ENCODE peak calls at places on chromosome 20, in seven cellular contexts. G is GM12878, Q is Peyer's patch, M is adrenal gland, P is uterus, D is heart left ventricle, I is stomach. R is an unnamed sample.

GRCh38 chr20:44491635-44492395 is 16.1 kb downstream of the TTPAL start:
- DNase-seq in G (no peak), Q (no peak), M (peak; percentile 29), P (no peak), D (no peak), I (no peak), R (no peak)

GRCh38 chr20:63831696-63832686 is 927 bp upstream of the ZBTB46 start:
- DNase-seq in G (no peak), Q (peak; percentile 74), M (peak; percentile 47), P (peak; percentile 68), D (peak; percentile 75), I (peak; percentile 51), R (peak; percentile 77)

GRCh38 chr20:22974354-22974753 is 60.8 kb upstream of the SSTR4 start:
- DNase-seq in G (no peak), Q (no peak), M (peak; percentile 28), P (no peak), D (no peak), I (peak; percentile 55), R (no peak)

GRCh38 chr20:52761867-52762266 is 210.3 kb upstream of the TSHZ2 start:
- DNase-seq in G (no peak), Q (no peak), M (peak; percentile 64), P (no peak), D (no peak), I (no peak), R (no peak)

GRCh38 chr20:2162823-2163166 is 61.2 kb downstream of the STK35 start:
- DNase-seq in G (no peak), Q (no peak), M (no peak), P (no peak), D (no peak), I (no peak), R (no peak)

GRCh38 chr20:11792229-11792953 is 125.3 kb upstream of the BTBD3 start:
- DNase-seq in G (no peak), Q (no peak), M (no peak), P (no peak), D (no peak), I (no peak), R (no peak)

GRCh38 chr20:2740702-2741101 is 48.1 kb downstream of the EBF4 start:
- DNase-seq in G (no peak), Q (no peak), M (no peak), P (no peak), D (no peak), I (no peak), R (no peak)

GRCh38 chr20:43448748-43449535 is 8.8 kb upstream of the SRSF6 start:
- DNase-seq in G (peak; percentile 13), Q (no peak), M (peak; percentile 55), P (peak; percentile 21), D (no peak), I (peak; percentile 51), R (no peak)

GRCh38 chr20:4509825-4510522 is 211.7 kb upstream of the PRND start:
- DNase-seq in G (no peak), Q (no peak), M (no peak), P (no peak), D (no peak), I (no peak), R (no peak)

GRCh38 chr20:22585786-22586493 is 1.6 kb upstream of the FOXA2 start:
- DNase-seq in G (no peak), Q (no peak), M (no peak), P (no peak), D (no peak), I (no peak), R (no peak)

GRCh38 chr20:61724376-61724775 is 341.3 kb downstream of the TAF4 start:
- DNase-seq in G (no peak), Q (no peak), M (no peak), P (no peak), D (peak; percentile 14), I (no peak), R (no peak)

GRCh38 chr20:371755-372542 is 8.6 kb upstream of the TRIB3 start:
- DNase-seq in G (no peak), Q (no peak), M (peak; percentile 95), P (peak; percentile 32), D (peak; percentile 73), I (peak; percentile 71), R (no peak)

GRCh38 chr20:325889-326644 is 715 bp downstream of the SOX12 start:
- DNase-seq in G (no peak), Q (peak; percentile 73), M (peak; percentile 78), P (peak; percentile 73), D (peak; percentile 81), I (peak; percentile 60), R (peak; percentile 73)

GRCh38 chr20:59820204-59821041 is 113.0 kb downstream of the SYCP2 start:
- DNase-seq in G (no peak), Q (peak; percentile 74), M (peak; percentile 10), P (peak; percentile 26), D (peak; percentile 79), I (no peak), R (no peak)

GRCh38 chr20:47453167-47453782 is 48.4 kb upstream of the NCOA3 start:
- DNase-seq in G (peak; percentile 92), Q (no peak), M (no peak), P (no peak), D (no peak), I (no peak), R (no peak)

GRCh38 chr20:22544462-22544861 is 39.9 kb downstream of the FOXA2 start:
- DNase-seq in G (no peak), Q (no peak), M (no peak), P (no peak), D (no peak), I (no peak), R (no peak)

GRCh38 chr20:38290829-38291581 is 13.0 kb upstream of the BPI start:
- DNase-seq in G (no peak), Q (no peak), M (no peak), P (peak; percentile 51), D (peak; percentile 66), I (no peak), R (no peak)

GRCh38 chr20:44092551-44093248 is 94.3 kb downstream of the JPH2 start:
- DNase-seq in G (no peak), Q (no peak), M (peak; percentile 41), P (no peak), D (no peak), I (no peak), R (no peak)

GRCh38 chr20:62732766-62733165 is 24.1 kb downstream of the NTSR1 start:
- DNase-seq in G (no peak), Q (no peak), M (no peak), P (no peak), D (no peak), I (no peak), R (no peak)

GRCh38 chr20:21396921-21397340 is 395 bp downstream of the NKX2-4 start:
- DNase-seq in G (no peak), Q (no peak), M (peak; percentile 6), P (no peak), D (no peak), I (no peak), R (no peak)

GRCh38 chr20:22597303-22597702 is 12.9 kb upstream of the FOXA2 start:
- DNase-seq in G (no peak), Q (no peak), M (no peak), P (no peak), D (no peak), I (no peak), R (no peak)

GRCh38 chr20:20024942-20025341 is 7.8 kb downstream of the NAA20 start:
- DNase-seq in G (no peak), Q (no peak), M (no peak), P (no peak), D (no peak), I (no peak), R (no peak)

GRCh38 chr20:45012682-45013302 is 46.5 kb downstream of the STK4 start:
- DNase-seq in G (no peak), Q (no peak), M (no peak), P (no peak), D (no peak), I (no peak), R (no peak)

GRCh38 chr20:43901296-43901695 is 13.4 kb upstream of the TOX2 start:
- DNase-seq in G (no peak), Q (no peak), M (no peak), P (no peak), D (no peak), I (no peak), R (no peak)

GRCh38 chr20:45378191-45378590 is at the start of gene TP53TG5:
- DNase-seq in G (no peak), Q (no peak), M (no peak), P (no peak), D (no peak), I (no peak), R (no peak)

GRCh38 chr20:8242827-8243764 is 111.0 kb downstream of the PLCB1 start:
- DNase-seq in G (no peak), Q (no peak), M (no peak), P (no peak), D (no peak), I (no peak), R (no peak)

GRCh38 chr20:34907616-34908469 is 31.4 kb downstream of the ACSS2 start:
- DNase-seq in G (no peak), Q (no peak), M (peak; percentile 86), P (no peak), D (peak; percentile 77), I (peak; percentile 76), R (peak; percentile 54)
- TF ChIP-seq POLR2A in G (no peak), Q (no peak), M (peak; percentile 44), P (no peak), D (no peak), I (no peak), R (no peak)

GRCh38 chr20:33796907-33797544 is 14.1 kb upstream of the CHMP4B start:
- DNase-seq in G (no peak), Q (no peak), M (no peak), P (no peak), D (no peak), I (no peak), R (no peak)
- H3K27ac ChIP-seq in G (no peak overlapping the region), Q (no peak overlapping the region), M (no peak overlapping the region), P (no peak overlapping the region), D (no peak overlapping the region), I (peak overlapping the region; percentile 75), R (no peak overlapping the region)

DNA sequence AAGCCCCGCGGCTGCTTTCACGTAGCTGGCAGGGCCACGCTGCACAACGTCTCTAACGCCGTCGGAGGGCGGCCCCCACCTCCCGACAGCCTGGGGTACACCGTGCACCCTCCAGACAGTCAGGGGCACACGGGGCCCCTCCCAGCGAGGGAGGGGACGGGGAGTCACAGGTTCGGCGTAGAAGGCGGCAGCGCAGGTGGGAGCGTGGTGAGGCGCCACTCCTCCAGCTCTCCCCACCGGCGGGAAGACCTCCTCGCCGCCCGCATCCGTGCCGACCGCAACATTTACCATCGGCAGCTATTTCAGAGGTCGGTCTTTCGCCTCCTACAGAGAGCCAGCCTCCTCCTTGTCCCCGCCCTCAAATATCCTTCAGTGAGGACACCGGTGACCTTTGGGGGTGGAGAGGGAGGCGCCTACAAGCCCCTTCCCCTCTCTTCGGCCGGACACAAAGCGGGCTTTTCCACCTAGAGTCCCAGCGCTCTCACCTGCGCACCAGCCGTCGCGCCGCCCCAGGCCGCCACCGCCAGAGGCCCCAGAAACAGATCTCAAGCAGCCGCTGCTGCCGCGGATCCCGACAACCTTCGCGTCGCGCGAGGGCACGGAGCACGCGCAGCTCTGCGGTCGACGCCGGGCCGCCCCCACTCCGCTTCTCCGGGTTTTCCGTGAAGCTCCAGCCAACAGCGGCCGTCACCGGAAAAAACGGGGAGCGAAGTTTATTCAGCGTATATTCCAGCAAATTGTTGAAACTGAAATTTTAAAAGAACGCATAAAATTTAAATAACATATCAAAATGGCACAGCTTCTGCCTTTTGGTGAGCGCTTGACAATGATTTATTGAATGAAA is at the start of gene MKKS:
- DNase-seq in G (no peak), Q (peak; percentile 95), M (peak; percentile 91), P (peak; percentile 91), D (peak; percentile 95), I (peak; percentile 89), R (peak; percentile 92)
- TF ChIP-seq POLR2A in G (peak; percentile 83), Q (peak; percentile 59), M (no peak), P (peak; percentile 24), D (no peak), I (no peak), R (peak; percentile 35)

GRCh38 chr20:51514836-51515235 is 27.7 kb downstream of the NFATC2 start:
- DNase-seq in G (no peak), Q (no peak), M (no peak), P (no peak), D (no peak), I (no peak), R (no peak)
- H3K27ac ChIP-seq in G (no peak overlapping the region), Q (no peak overlapping the region), M (no peak overlapping the region), P (no peak overlapping the region), D (no peak overlapping the region), I (no peak overlapping the region), R (no peak overlapping the region)